ENCODE peak calls at places on chromosomes 6 and 20, in six cellular contexts. One of them, this sample, is unnamed.

GRCh38 chr6:136526196-136526930 is 23.9 kb downstream of the MAP7 start:
- DNase-seq in GM20000: peak
- DNase-seq in HTR-8/SVneo: no peak
- DNase-seq in astrocyte of the hippocampus: peak
- DNase-seq in heart right ventricle: peak
- DNase-seq in pancreas: peak
- DNase-seq in this sample: peak

GRCh38 chr6:35036059-35036827 is 104.9 kb downstream of the TCP11 start:
- DNase-seq in GM20000: no peak
- DNase-seq in HTR-8/SVneo: no peak
- DNase-seq in astrocyte of the hippocampus: no peak
- DNase-seq in heart right ventricle: no peak
- DNase-seq in pancreas: no peak
- DNase-seq in this sample: no peak

GRCh38 chr20:60820918-60821317 is 431.1 kb upstream of the CDH4 start:
- DNase-seq in GM20000: no peak
- DNase-seq in HTR-8/SVneo: no peak
- DNase-seq in astrocyte of the hippocampus: no peak
- DNase-seq in heart right ventricle: no peak
- DNase-seq in pancreas: no peak
- DNase-seq in this sample: no peak

GRCh38 chr20:63191400-63191799 is 24.5 kb downstream of the YTHDF1 start:
- DNase-seq in GM20000: no peak
- DNase-seq in HTR-8/SVneo: no peak
- DNase-seq in astrocyte of the hippocampus: no peak
- DNase-seq in heart right ventricle: no peak
- DNase-seq in pancreas: peak
- DNase-seq in this sample: no peak

GRCh38 chr20:57473246-57474042 is 51.5 kb downstream of the CTCFL start:
- DNase-seq in GM20000: peak
- DNase-seq in HTR-8/SVneo: no peak
- DNase-seq in astrocyte of the hippocampus: peak
- DNase-seq in heart right ventricle: no peak
- DNase-seq in pancreas: no peak
- DNase-seq in this sample: peak

GRCh38 chr6:34745277-34746103 is 11.8 kb upstream of the SNRPC start:
- DNase-seq in GM20000: no peak
- DNase-seq in HTR-8/SVneo: peak
- DNase-seq in astrocyte of the hippocampus: no peak
- DNase-seq in heart right ventricle: no peak
- DNase-seq in pancreas: no peak
- DNase-seq in this sample: peak

GRCh38 chr6:152089992-152090391 is 282.5 kb downstream of the ESR1 start:
- DNase-seq in GM20000: no peak
- DNase-seq in HTR-8/SVneo: no peak
- DNase-seq in astrocyte of the hippocampus: peak
- DNase-seq in heart right ventricle: no peak
- DNase-seq in pancreas: no peak
- DNase-seq in this sample: no peak

GRCh38 chr6:127845242-127845641 is 55.6 kb downstream of the THEMIS start:
- DNase-seq in GM20000: no peak
- DNase-seq in HTR-8/SVneo: no peak
- DNase-seq in astrocyte of the hippocampus: no peak
- DNase-seq in heart right ventricle: no peak
- DNase-seq in pancreas: no peak
- DNase-seq in this sample: no peak

GRCh38 chr6:81761197-81761596 is 8.7 kb upstream of the TENT5A start:
- DNase-seq in GM20000: no peak
- DNase-seq in HTR-8/SVneo: no peak
- DNase-seq in astrocyte of the hippocampus: peak
- DNase-seq in heart right ventricle: no peak
- DNase-seq in pancreas: no peak
- DNase-seq in this sample: no peak

GRCh38 chr6:52574709-52575489 is 2.0 kb downstream of the TRAM2 start:
- DNase-seq in GM20000: peak
- DNase-seq in HTR-8/SVneo: no peak
- DNase-seq in astrocyte of the hippocampus: peak
- DNase-seq in heart right ventricle: peak
- DNase-seq in pancreas: no peak
- DNase-seq in this sample: no peak

GRCh38 chr6:8237668-8238067 is 135.3 kb upstream of the EEF1E1 start:
- DNase-seq in GM20000: no peak
- DNase-seq in HTR-8/SVneo: no peak
- DNase-seq in astrocyte of the hippocampus: no peak
- DNase-seq in heart right ventricle: no peak
- DNase-seq in pancreas: no peak
- DNase-seq in this sample: no peak

GRCh38 chr6:20709451-20709850 is 175.2 kb downstream of the CDKAL1 start:
- DNase-seq in GM20000: no peak
- DNase-seq in HTR-8/SVneo: no peak
- DNase-seq in astrocyte of the hippocampus: no peak
- DNase-seq in heart right ventricle: no peak
- DNase-seq in pancreas: no peak
- DNase-seq in this sample: no peak

GRCh38 chr6:5116243-5116991 is 31.3 kb downstream of the PPP1R3G start:
- DNase-seq in GM20000: no peak
- DNase-seq in HTR-8/SVneo: no peak
- DNase-seq in astrocyte of the hippocampus: no peak
- DNase-seq in heart right ventricle: no peak
- DNase-seq in pancreas: no peak
- DNase-seq in this sample: no peak

GRCh38 chr6:766625-767024 is 73.7 kb upstream of the EXOC2 start:
- DNase-seq in GM20000: no peak
- DNase-seq in HTR-8/SVneo: no peak
- DNase-seq in astrocyte of the hippocampus: no peak
- DNase-seq in heart right ventricle: no peak
- DNase-seq in pancreas: no peak
- DNase-seq in this sample: no peak

GRCh38 chr6:79713701-79714322 is 82.7 kb downstream of the SH3BGRL2 start:
- DNase-seq in GM20000: peak
- DNase-seq in HTR-8/SVneo: peak
- DNase-seq in astrocyte of the hippocampus: peak
- DNase-seq in heart right ventricle: peak
- DNase-seq in pancreas: no peak
- DNase-seq in this sample: no peak

GRCh38 chr6:84002226-84002625 is 31.3 kb upstream of the MRAP2 start:
- DNase-seq in GM20000: no peak
- DNase-seq in HTR-8/SVneo: no peak
- DNase-seq in astrocyte of the hippocampus: no peak
- DNase-seq in heart right ventricle: no peak
- DNase-seq in pancreas: no peak
- DNase-seq in this sample: no peak

GRCh38 chr6:165325609-165326008 is 16.2 kb upstream of the C6orf118 start:
- DNase-seq in GM20000: no peak
- DNase-seq in HTR-8/SVneo: no peak
- DNase-seq in astrocyte of the hippocampus: no peak
- DNase-seq in heart right ventricle: no peak
- DNase-seq in pancreas: no peak
- DNase-seq in this sample: no peak

GRCh38 chr6:24520929-24521546 is 26.3 kb downstream of the ALDH5A1 start:
- DNase-seq in GM20000: peak
- DNase-seq in HTR-8/SVneo: peak
- DNase-seq in astrocyte of the hippocampus: peak
- DNase-seq in heart right ventricle: peak
- DNase-seq in pancreas: peak
- DNase-seq in this sample: peak